ENCODE peak calls at places on chromosomes 4 and X, in four cellular contexts. Z is LoVo, W is occipital lobe, B is hepatocyte. L is an unnamed sample.

GRCh38 chrX:149829751-149830191 is 48.0 kb downstream of the MAGEA9 start:
- DNase-seq in B (no peak), Z (no peak), W (no peak), L (no peak)

GRCh38 chrX:115147220-115147619 is 42.0 kb upstream of the RBMXL3 start:
- DNase-seq in W (no peak), Z (peak; percentile 4), B (no peak), L (no peak)

GRCh38 chr4:138540056-138540800 is 298.1 kb upstream of the SLC7A11 start:
- DNase-seq in B (no peak), Z (no peak), W (no peak), L (no peak)

GRCh38 chr4:156734965-156735895 is 236.4 kb downstream of the PDGFC start:
- DNase-seq in B (no peak), Z (no peak), W (no peak), L (no peak)

GRCh38 chr4:184503869-184504300 is 29.5 kb upstream of the IRF2 start:
- DNase-seq in W (no peak), B (no peak), Z (no peak), L (no peak)

GRCh38 chr4:67035501-67035900 is 509.8 kb downstream of the CENPC start:
- DNase-seq in W (no peak), B (no peak), Z (peak; percentile 64), L (no peak)

GRCh38 chrX:106621836-106622235 is 10.1 kb downstream of the RADX start:
- DNase-seq in Z (no peak), W (no peak), B (peak; percentile 4), L (no peak)

GRCh38 chr4:41178372-41179085 is 35.8 kb downstream of the APBB2 start:
- DNase-seq in B (no peak), W (no peak), Z (no peak), L (no peak)

GRCh38 chr4:17771284-17771908 is 10.0 kb downstream of the FAM184B start:
- DNase-seq in B (no peak), Z (no peak), W (no peak), L (no peak)

GRCh38 chr4:8580321-8581093 is at the start of gene GPR78:
- DNase-seq in B (peak; percentile 90), W (no peak), Z (no peak), L (no peak)

GRCh38 chr4:138202686-138203085 is 39.5 kb downstream of the SLC7A11 start:
- DNase-seq in Z (peak; percentile 32), B (no peak), W (no peak), L (no peak)

GRCh38 chrX:37613898-37614297 is 42.4 kb downstream of the LANCL3 start:
- DNase-seq in Z (no peak), B (no peak), W (no peak), L (no peak)

GRCh38 chr4:70801265-70801809 is 38.4 kb downstream of the GRSF1 start:
- DNase-seq in Z (no peak), W (no peak), B (no peak), L (no peak)

GRCh38 chrX:110924871-110925270 is 129.3 kb upstream of the CHRDL1 start:
- DNase-seq in B (no peak), Z (no peak), W (no peak), L (no peak)

GRCh38 chr4:8506373-8507250 is 66.0 kb downstream of the TRMT44 start:
- DNase-seq in Z (no peak), W (peak; percentile 68), B (peak; percentile 32), L (no peak)

GRCh38 chr4:121164291-121164690 is at the start of gene TNIP3:
- DNase-seq in B (no peak), W (no peak), Z (no peak), L (no peak)

GRCh38 chr4:46123872-46124755 is at the start of gene GABRG1:
- DNase-seq in W (peak; percentile 65), B (peak; percentile 5), Z (no peak), L (peak; percentile 64)

GRCh38 chrX:130079824-130080406 is 30.4 kb downstream of the ELF4 start:
- DNase-seq in Z (peak; percentile 42), W (peak; percentile 22), B (peak; percentile 74), L (peak; percentile 1)

GRCh38 chrX:56812515-56813105 is 83.6 kb downstream of the NBDY start:
- DNase-seq in Z (no peak), B (no peak), W (no peak), L (no peak)

GRCh38 chr4:123741906-123742305 is 345.3 kb downstream of the SPRY1 start:
- DNase-seq in B (no peak), W (no peak), Z (no peak), L (no peak)

GRCh38 chr4:89640620-89641366 is 196.2 kb downstream of the SNCA start:
- DNase-seq in B (peak; percentile 87), W (no peak), Z (no peak), L (peak; percentile 7)

GRCh38 chr4:617644-618330 is 7.6 kb upstream of the PDE6B start:
- DNase-seq in B (peak; percentile 45), Z (peak; percentile 41), W (no peak), L (no peak)

GRCh38 chr4:153733751-153734448 is 25.9 kb downstream of the RNF175 start:
- DNase-seq in Z (no peak), B (no peak), W (no peak), L (no peak)

GRCh38 chr4:17232575-17233253 is 279.2 kb downstream of the QDPR start:
- DNase-seq in Z (no peak), W (peak; percentile 16), B (peak; percentile 65), L (no peak)

GRCh38 chrX:100407784-100408642 is 2.1 kb downstream of the PCDH19 start:
- DNase-seq in Z (no peak), B (no peak), W (no peak), L (no peak)